ENCODE peak calls at places on chromosomes 16 and 17, in six cellular contexts. J is GM23248, Q is HCT116, R is PC-3, E is MM.1S, O is neural progenitor cell. K is an unnamed sample.
A peak's percentile ranks its signal among the peaks of the same experiment; 100 is the strongest.

GRCh38 chr17:38602453-38602852 is 3.3 kb downstream of the SRCIN1 start:
- DNase-seq in J (peak; percentile 37), Q (no peak), R (no peak), E (no peak), O (peak; percentile 50), K (no peak)

GRCh38 chr16:13306153-13306552 is 404.8 kb downstream of the SHISA9 start:
- DNase-seq in J (no peak), Q (no peak), R (no peak), E (no peak), O (no peak), K (no peak)

GRCh38 chr17:17088104-17088485 is 45.8 kb downstream of the MPRIP start:
- DNase-seq in J (no peak), Q (no peak), R (no peak), E (no peak), O (no peak), K (no peak)

GRCh38 chr16:81697321-81697885 is 81.7 kb upstream of the PLCG2 start:
- DNase-seq in J (peak; percentile 60), Q (peak; percentile 51), R (peak; percentile 51), E (peak; percentile 31), O (peak; percentile 65), K (peak; percentile 61)

GRCh38 chr17:63378411-63379076 is 67.6 kb downstream of the CYB561 start:
- DNase-seq in J (no peak), Q (no peak), R (no peak), E (no peak), O (no peak), K (peak; percentile 55)

GRCh38 chr17:16100737-16101400 is 101.2 kb downstream of the TTC19 start:
- DNase-seq in J (no peak), Q (no peak), R (peak; percentile 73), E (no peak), O (no peak), K (no peak)

GRCh38 chr16:76656951-76657498 is 379.8 kb downstream of the CNTNAP4 start:
- DNase-seq in J (no peak), Q (no peak), R (no peak), E (no peak), O (no peak), K (peak; percentile 34)

GRCh38 chr17:61465550-61466237 is 13.5 kb downstream of the TBX4 start:
- DNase-seq in J (no peak), Q (no peak), R (no peak), E (no peak), O (no peak), K (no peak)

GRCh38 chr17:39193346-39193745 is 4.1 kb downstream of the CACNB1 start:
- DNase-seq in J (no peak), Q (no peak), R (no peak), E (no peak), O (no peak), K (no peak)

GRCh38 chr16:68778551-68779231 is 41.6 kb downstream of the CDH1 start:
- DNase-seq in J (no peak), Q (no peak), R (peak; percentile 87), E (no peak), O (peak; percentile 26), K (no peak)

GRCh38 chr17:32960815-32961214 is 30.8 kb upstream of the SPACA3 start:
- DNase-seq in J (peak; percentile 44), Q (no peak), R (peak; percentile 24), E (no peak), O (no peak), K (no peak)

GRCh38 chr17:48541574-48542113 is 3.3 kb downstream of the HOXB2 start:
- DNase-seq in J (peak; percentile 88), Q (no peak), R (no peak), E (no peak), O (peak; percentile 53), K (peak; percentile 44)

GRCh38 chr17:8056232-8056975 is 17.5 kb downstream of the ALOX15B start:
- DNase-seq in J (peak; percentile 66), Q (no peak), R (peak; percentile 88), E (no peak), O (no peak), K (no peak)

GRCh38 chr16:14098081-14098480 is 27.0 kb downstream of the MRTFB start:
- DNase-seq in J (peak; percentile 21), Q (no peak), R (no peak), E (no peak), O (no peak), K (no peak)

DNA sequence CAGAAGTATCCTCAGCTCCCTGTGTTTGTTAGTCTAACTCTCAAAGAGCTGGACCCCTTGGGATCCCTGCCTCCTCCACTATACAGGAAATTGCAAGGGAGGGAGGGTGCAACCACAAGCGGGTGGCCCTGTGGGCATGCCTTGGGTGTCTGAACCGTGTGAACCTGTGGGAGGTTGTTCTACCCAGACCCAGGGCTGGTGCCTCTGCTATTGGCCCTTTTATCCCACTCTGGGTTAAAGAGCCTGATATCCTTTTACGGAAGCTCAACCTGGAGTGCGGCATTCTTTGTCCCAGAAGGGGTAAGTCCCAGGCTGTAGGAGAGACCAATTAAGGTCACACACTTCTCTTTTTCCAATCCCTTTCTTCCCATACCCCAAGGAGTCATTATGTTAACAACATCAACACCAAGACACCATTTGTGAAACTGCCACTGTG is 53.4 kb downstream of the ARSG start:
- DNase-seq in J (no peak), Q (no peak), R (no peak), E (no peak), O (peak; percentile 69), K (no peak)
- TF ChIP-seq EZH2phosphoT487 in J (no peak), Q (no peak), R (no peak), E (no peak), O (peak; percentile 50), K (no peak)

DNA sequence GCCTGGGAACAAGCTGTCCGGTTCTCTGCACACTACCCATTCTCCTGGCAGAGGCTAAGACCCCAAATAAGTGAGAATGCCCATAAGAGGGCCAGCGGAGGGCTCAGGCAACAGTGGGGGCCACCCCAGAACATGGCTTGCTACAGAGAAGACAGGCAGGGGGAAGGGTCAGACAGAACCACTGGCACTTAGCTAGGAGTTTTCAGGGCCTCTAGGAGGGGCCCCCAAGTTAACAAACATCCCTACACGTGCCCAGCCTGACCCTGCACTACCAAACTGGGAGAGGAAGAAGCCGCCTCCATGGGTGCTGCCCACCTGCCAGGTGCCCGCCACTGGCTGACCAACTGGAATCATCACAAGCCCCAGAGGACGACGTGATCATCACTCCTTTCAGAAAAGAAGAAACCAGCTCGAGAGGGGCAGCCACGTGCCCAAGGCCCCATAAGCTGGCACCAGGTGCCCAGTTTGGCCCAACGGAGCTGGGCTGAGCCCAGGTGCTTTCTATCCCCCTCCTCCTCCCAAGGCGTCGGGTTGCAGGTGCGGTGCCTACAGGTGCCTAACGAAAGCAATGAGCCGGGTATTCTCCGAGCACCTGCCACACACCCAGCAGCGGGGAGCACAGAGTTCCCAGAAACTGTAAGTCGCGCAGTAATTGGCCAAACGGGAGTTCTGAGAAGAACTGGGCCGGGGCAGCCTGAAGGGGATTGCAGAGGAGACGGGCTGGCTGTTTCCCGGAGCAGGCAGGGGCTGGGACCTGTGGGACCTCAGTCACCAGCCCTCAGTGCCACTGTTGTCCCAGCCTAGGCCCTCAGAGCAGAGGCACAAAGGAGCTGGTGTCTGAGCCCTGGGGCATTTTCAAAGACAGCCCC is 13.2 kb downstream of the RPH3AL start:
- DNase-seq in J (no peak), Q (no peak), R (no peak), E (no peak), O (no peak), K (peak; percentile 26)
- TF ChIP-seq EZH2phosphoT487 in J (no peak), Q (no peak), R (no peak), E (no peak), O (no peak), K (no peak)

GRCh38 chr16:52546291-52546941 is 527 bp downstream of the TOX3 start:
- DNase-seq in J (peak; percentile 1), Q (no peak), R (no peak), E (no peak), O (peak; percentile 52), K (peak; percentile 48)

GRCh38 chr16:52547834-52548215 is 882 bp upstream of the TOX3 start:
- DNase-seq in J (no peak), Q (no peak), R (no peak), E (no peak), O (no peak), K (no peak)

GRCh38 chr16:52545544-52546262 is 1.2 kb downstream of the TOX3 start:
- DNase-seq in J (no peak), Q (no peak), R (no peak), E (no peak), O (peak; percentile 54), K (peak; percentile 15)

GRCh38 chr16:52548261-52549010 is 1.5 kb upstream of the TOX3 start:
- DNase-seq in J (no peak), Q (no peak), R (no peak), E (no peak), O (peak; percentile 53), K (no peak)

DNA sequence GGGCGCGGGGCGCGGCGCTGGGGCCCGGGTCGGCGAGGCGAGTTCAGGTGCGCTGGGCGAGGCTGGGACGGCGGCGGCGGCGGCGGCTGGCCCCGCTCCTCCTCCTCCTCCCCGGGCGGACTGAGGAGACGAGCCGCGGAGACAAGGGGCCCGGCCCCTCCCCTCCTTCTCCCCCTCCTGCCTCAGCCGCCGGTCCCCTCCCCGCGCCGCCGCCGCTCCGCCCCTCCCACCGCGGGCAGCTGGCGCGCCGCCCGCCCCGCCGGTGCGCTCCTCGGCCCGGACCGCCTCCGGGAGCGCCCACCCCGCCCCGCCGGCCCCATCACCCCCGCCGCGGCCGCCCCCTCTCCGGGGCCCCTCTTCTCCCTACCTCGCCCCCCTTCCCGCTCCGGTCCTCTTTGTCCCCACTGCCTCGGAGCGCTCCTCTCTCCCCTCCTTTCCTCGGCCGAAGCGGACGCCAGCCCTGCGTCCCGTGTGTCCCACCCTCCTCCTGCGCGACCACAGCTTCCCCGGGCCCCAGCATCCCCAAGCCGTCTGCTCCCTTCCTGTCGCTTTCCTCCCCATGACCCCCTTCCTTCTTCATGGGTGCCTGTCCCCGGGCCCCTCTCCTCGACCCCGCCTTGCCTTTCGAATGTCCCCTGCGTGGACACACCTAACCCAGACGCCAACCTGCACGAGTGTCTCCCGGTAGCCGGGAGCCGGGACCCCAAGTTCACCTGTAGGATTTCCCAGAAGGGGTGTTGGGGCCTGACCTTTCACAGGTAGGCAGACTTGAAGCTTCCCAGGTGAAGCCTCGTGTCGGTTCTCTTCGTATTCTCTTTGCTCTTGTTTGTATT is at the start of gene TOX3:
- DNase-seq in J (peak; percentile 1), Q (no peak), R (no peak), E (no peak), O (peak; percentile 92), K (peak; percentile 48)
- TF ChIP-seq EZH2phosphoT487 in J (no peak), Q (no peak), R (no peak), E (no peak), O (no peak), K (no peak)

GRCh38 chr16:23128056-23128455 is 21.2 kb downstream of the USP31 start:
- DNase-seq in J (peak; percentile 44), Q (no peak), R (no peak), E (no peak), O (no peak), K (no peak)

GRCh38 chr16:23122107-23122506 is 27.1 kb downstream of the USP31 start:
- DNase-seq in J (no peak), Q (no peak), R (no peak), E (no peak), O (no peak), K (no peak)

GRCh38 chr16:23125277-23125676 is 24.0 kb downstream of the USP31 start:
- DNase-seq in J (no peak), Q (no peak), R (no peak), E (no peak), O (peak; percentile 54), K (no peak)

GRCh38 chr16:23121024-23121423 is 28.2 kb downstream of the USP31 start:
- DNase-seq in J (peak; percentile 51), Q (no peak), R (no peak), E (no peak), O (peak; percentile 36), K (no peak)

DNA sequence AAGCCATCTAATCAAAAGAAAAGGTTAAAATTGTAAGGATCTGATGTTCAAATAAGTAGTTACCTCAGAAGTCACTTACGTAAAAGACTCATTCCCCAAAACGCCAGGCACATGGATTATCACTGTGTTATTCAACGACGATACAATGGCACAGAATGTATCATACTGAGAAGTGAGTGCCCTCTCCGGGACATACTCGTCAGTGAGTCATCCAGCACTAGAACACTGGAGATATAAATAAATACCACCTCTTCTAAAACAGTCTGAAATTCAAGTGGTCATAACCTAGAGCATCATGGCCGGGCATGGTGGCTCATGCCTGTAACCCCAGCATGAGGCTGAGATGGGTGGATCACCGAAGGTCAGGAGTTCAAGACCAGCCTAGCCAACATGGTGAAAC is 24.9 kb downstream of the USP31 start:
- DNase-seq in J (peak; percentile 94), Q (no peak), R (peak; percentile 68), E (no peak), O (no peak), K (no peak)
- TF ChIP-seq EZH2phosphoT487 in J (no peak), Q (no peak), R (no peak), E (no peak), O (no peak), K (no peak)